ENCODE peak calls at places on chromosomes 6 and 20, in five cellular contexts. K is K562, L is HepG2, B is GM12878, R is A549. S is an unnamed sample.

GRCh38 chr20:10094566-10095173 is 59.9 kb downstream of the ANKEF1 start:
- DNase-seq in K (no peak), L (no peak), B (no peak), R (no peak), S (no peak)

GRCh38 chr20:40323411-40323810 is 365.6 kb downstream of the MAFB start:
- DNase-seq in K (no peak), L (no peak), B (no peak), R (no peak), S (no peak)

GRCh38 chr6:162532283-162533008 is 195.1 kb downstream of the PRKN start:
- DNase-seq in K (no peak), L (no peak), B (no peak), R (no peak), S (peak)

GRCh38 chr6:110681543-110682459 is 133.5 kb downstream of the CDK19 start:
- DNase-seq in K (no peak), L (peak), B (no peak), R (no peak), S (no peak)

GRCh38 chr6:167996424-167997199 is 859 bp upstream of the KIF25 start:
- DNase-seq in K (no peak), L (no peak), B (no peak), R (no peak), S (peak)

GRCh38 chr6:63663147-63663877 is 27.7 kb downstream of the PHF3 start:
- DNase-seq in K (no peak), L (no peak), B (no peak), R (no peak), S (no peak)

GRCh38 chr20:61571221-61571620 is 319.2 kb downstream of the CDH4 start:
- DNase-seq in K (no peak), L (no peak), B (no peak), R (no peak), S (no peak)

GRCh38 chr20:52201395-52201794 is 9.8 kb upstream of the ZFP64 start:
- DNase-seq in K (no peak), L (no peak), B (no peak), R (no peak), S (no peak)

GRCh38 chr6:37611516-37611915 is 86.2 kb downstream of the MDGA1 start:
- DNase-seq in K (no peak), L (no peak), B (no peak), R (no peak), S (no peak)

GRCh38 chr20:32980131-32980941 is 23.9 kb downstream of the SUN5 start:
- DNase-seq in K (no peak), L (peak), B (no peak), R (no peak), S (no peak)

GRCh38 chr20:49566401-49566800 is 1.5 kb downstream of the PTGIS start:
- DNase-seq in K (no peak), L (no peak), B (no peak), R (no peak), S (no peak)

GRCh38 chr6:146543940-146544661 is 468 bp downstream of the RAB32 start:
- DNase-seq in K (peak), L (peak), B (no peak), R (peak), S (no peak)

GRCh38 chr20:35871311-35871771 is 83.0 kb downstream of the SCAND1 start:
- DNase-seq in K (no peak), L (no peak), B (no peak), R (no peak), S (peak)

GRCh38 chr6:169048185-169048584 is 205.5 kb downstream of the THBS2 start:
- DNase-seq in K (no peak), L (no peak), B (no peak), R (no peak), S (no peak)

GRCh38 chr6:102485480-102485879 is 1092.0 kb downstream of the GRIK2 start:
- DNase-seq in K (no peak), L (no peak), B (no peak), R (no peak), S (no peak)

GRCh38 chr6:83536034-83536646 is 23.8 kb downstream of the PRSS35 start:
- DNase-seq in K (peak), L (peak), B (peak), R (peak), S (no peak)

GRCh38 chr20:48463916-48464315 is 363.9 kb downstream of the PREX1 start:
- DNase-seq in K (no peak), L (no peak), B (no peak), R (no peak), S (no peak)

GRCh38 chr6:118770112-118770788 is 118.9 kb upstream of the CEP85L start:
- DNase-seq in K (no peak), L (no peak), B (no peak), R (no peak), S (peak)

GRCh38 chr6:7146079-7146828 is 38.5 kb downstream of the RREB1 start:
- DNase-seq in K (no peak), L (peak), B (no peak), R (no peak), S (no peak)

GRCh38 chr20:6533321-6533720 is 234.2 kb upstream of the BMP2 start:
- DNase-seq in K (no peak), L (no peak), B (no peak), R (no peak), S (no peak)

GRCh38 chr6:37781788-37782187 is 37.7 kb upstream of the ZFAND3 start:
- DNase-seq in K (no peak), L (no peak), B (no peak), R (no peak), S (no peak)

GRCh38 chr6:12288844-12289654 is 1.1 kb upstream of the EDN1 start:
- DNase-seq in K (peak), L (peak), B (peak), R (peak), S (peak)

GRCh38 chr20:21714297-21715192 is 9.1 kb downstream of the PAX1 start:
- DNase-seq in K (no peak), L (no peak), B (no peak), R (no peak), S (no peak)

GRCh38 chr6:134437376-134437775 is 119.5 kb upstream of the SGK1 start:
- DNase-seq in K (peak), L (no peak), B (peak), R (peak), S (no peak)

GRCh38 chr6:149213829-149214228 is 103.7 kb upstream of the TAB2 start:
- DNase-seq in K (no peak), L (no peak), B (no peak), R (no peak), S (no peak)

GRCh38 chr6:27031302-27031701 is 216.2 kb upstream of the PRSS16 start:
- DNase-seq in K (no peak), L (no peak), B (no peak), R (no peak), S (no peak)

GRCh38 chr6:105488521-105489212 is 85.8 kb upstream of the PREP start:
- DNase-seq in K (no peak), L (no peak), B (no peak), R (no peak), S (no peak)

GRCh38 chr6:122838060-122838780 is 49.2 kb downstream of the SMPDL3A start:
- DNase-seq in K (no peak), L (peak), B (no peak), R (peak), S (peak)

GRCh38 chr6:44386929-44387345 is 569 bp upstream of the CDC5L start:
- DNase-seq in K (peak), L (no peak), B (no peak), R (peak), S (peak)

GRCh38 chr6:7176208-7176607 is 68.4 kb downstream of the RREB1 start:
- DNase-seq in K (no peak), L (no peak), B (no peak), R (no peak), S (peak)

GRCh38 chr6:158322724-158323560 is 10.7 kb downstream of the TULP4 start:
- DNase-seq in K (peak), L (peak), B (peak), R (peak), S (no peak)

GRCh38 chr6:135451617-135452190 is 45.8 kb downstream of the AHI1 start:
- DNase-seq in K (peak), L (peak), B (no peak), R (no peak), S (peak)

GRCh38 chr20:11098888-11099287 is 425.1 kb upstream of the JAG1 start:
- DNase-seq in K (no peak), L (no peak), B (no peak), R (no peak), S (no peak)

GRCh38 chr6:111648100-111648499 is 42.4 kb upstream of the TRAF3IP2 start:
- DNase-seq in K (no peak), L (no peak), B (no peak), R (no peak), S (no peak)

GRCh38 chr6:148565931-148566663 is 180.7 kb upstream of the UST start:
- DNase-seq in K (no peak), L (no peak), B (no peak), R (no peak), S (no peak)

GRCh38 chr20:37528442-37529213 is 952 bp upstream of the BLCAP start:
- DNase-seq in K (no peak), L (no peak), B (no peak), R (no peak), S (no peak)

GRCh38 chr20:23587631-23588030 is 18.1 kb downstream of the CST9 start:
- DNase-seq in K (no peak), L (no peak), B (no peak), R (no peak), S (no peak)

GRCh38 chr6:42569102-42570028 is 5.5 kb downstream of the UBR2 start:
- DNase-seq in K (peak), L (no peak), B (no peak), R (no peak), S (no peak)

DNA sequence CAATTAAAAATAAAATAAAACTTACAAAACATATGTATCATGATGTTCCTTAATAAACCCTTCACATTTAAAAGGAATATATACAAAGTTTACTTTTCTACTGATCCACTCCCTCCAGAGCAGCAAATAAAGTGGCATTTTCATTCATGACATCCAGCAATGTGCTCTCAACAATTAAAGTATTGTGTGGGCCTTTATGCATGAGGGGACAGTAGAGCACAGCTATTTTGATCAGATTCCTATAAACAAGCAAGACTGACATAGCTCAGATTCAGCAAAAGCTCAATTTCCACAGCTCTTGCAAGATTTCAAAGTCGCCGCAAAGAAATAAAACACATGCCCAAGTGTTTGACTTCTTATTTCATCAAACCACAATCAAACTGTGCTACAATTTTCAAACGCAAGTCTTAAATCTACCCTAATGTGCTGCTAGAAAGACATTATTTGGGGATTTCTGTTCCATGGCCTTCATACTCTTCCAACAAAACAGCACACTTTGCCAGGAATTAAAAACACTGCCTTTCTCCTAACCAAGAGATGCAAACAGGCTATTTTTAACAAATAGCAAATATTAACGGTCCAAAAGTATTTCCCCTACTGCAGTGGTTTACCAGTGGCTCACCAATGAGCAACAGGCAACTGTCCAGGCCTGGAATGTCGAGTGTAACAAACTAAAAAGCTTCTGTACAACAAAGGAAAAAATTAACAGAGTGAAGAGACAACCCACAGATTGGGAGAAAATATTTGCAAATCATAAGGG is 52.3 kb downstream of the MBOAT1 start:
- DNase-seq in K (no peak), L (no peak), B (no peak), R (no peak), S (no peak)
- TF ChIP-seq RFX5 in K (no peak), L (no peak), B (no peak), R (no peak), S (no peak)

GRCh38 chr20:38624084-38624483 is 22.5 kb downstream of the ARHGAP40 start:
- DNase-seq in K (no peak), L (no peak), B (no peak), R (no peak), S (no peak)
- TF ChIP-seq REST in K (no peak), L (no peak), B (no peak), R (no peak), S (no peak)

GRCh38 chr6:115539531-115539930 is 521.2 kb downstream of the FRK start:
- DNase-seq in K (no peak), L (no peak), B (no peak), R (no peak), S (peak)

GRCh38 chr6:115545410-115545986 is 515.2 kb downstream of the FRK start:
- DNase-seq in K (no peak), L (peak), B (no peak), R (peak), S (no peak)

GRCh38 chr6:115540077-115540869 is 520.4 kb downstream of the FRK start:
- DNase-seq in K (no peak), L (no peak), B (no peak), R (no peak), S (no peak)

GRCh38 chr6:115544765-115545409 is 515.8 kb downstream of the FRK start:
- DNase-seq in K (no peak), L (no peak), B (no peak), R (no peak), S (no peak)
- TF ChIP-seq RFX5 in K (no peak), L (no peak), B (no peak), R (no peak), S (no peak)

GRCh38 chr6:25088513-25088912 is 152.8 kb upstream of the RIPOR2 start:
- DNase-seq in K (no peak), L (no peak), B (no peak), R (no peak), S (no peak)

GRCh38 chr6:25084508-25084833 is 148.7 kb upstream of the RIPOR2 start:
- DNase-seq in K (no peak), L (no peak), B (no peak), R (no peak), S (no peak)

GRCh38 chr6:25086500-25087091 is 150.8 kb upstream of the RIPOR2 start:
- DNase-seq in K (no peak), L (no peak), B (no peak), R (no peak), S (no peak)

GRCh38 chr6:25083784-25084507 is 148.2 kb upstream of the RIPOR2 start:
- DNase-seq in K (no peak), L (peak), B (no peak), R (no peak), S (no peak)

GRCh38 chr6:25085761-25086160 is 150.0 kb upstream of the RIPOR2 start:
- DNase-seq in K (no peak), L (no peak), B (no peak), R (no peak), S (no peak)
- TF ChIP-seq REST in K (no peak), L (no peak), B (no peak), R (no peak), S (no peak)

DNA sequence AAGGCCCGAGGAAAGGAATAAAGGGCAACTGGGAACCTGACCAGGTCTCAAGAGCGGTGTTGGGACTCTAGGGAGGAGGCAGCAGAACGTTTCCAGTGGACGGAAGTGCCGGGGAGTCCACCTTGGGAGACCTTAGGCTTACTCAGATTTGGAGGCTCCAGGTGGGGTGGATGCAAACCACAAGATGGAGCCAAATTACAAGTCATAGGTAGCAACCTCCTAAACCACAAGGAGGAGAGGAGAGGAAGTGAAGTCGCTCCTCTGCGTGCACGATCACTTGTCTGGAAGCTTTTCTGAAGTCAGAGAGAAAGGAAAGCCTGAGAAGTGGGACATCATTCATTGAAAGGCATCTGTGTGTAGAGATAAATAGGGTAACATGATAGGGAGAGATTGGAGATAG is 9.3 kb downstream of the HLA-DOA start:
- DNase-seq in K (no peak), L (peak), B (no peak), R (no peak), S (no peak)
- TF ChIP-seq RFX5 in K (no peak), L (no peak), B (no peak), R (no peak), S (no peak)

DNA sequence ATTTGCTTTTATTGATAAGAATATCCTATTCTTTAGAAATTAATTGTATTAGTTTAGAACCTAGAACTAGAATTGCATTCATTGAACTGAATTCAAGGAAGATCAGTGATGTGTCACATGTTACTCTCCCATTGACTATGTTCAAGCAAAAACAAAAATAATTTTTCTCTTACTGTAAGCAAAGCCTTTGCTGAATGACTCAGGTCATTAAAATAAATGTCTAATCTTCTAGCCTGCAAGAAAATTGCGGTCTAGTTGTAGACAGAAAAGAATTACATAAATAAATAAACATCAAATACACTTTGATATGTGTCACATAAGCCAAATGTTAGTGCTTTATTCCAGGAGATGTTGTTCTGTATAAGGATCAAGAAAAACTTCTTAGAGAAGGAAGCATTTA is 387.9 kb downstream of the ADGRB3 start:
- DNase-seq in K (no peak), L (no peak), B (no peak), R (no peak), S (no peak)
- TF ChIP-seq REST in K (no peak), L (no peak), B (no peak), R (no peak), S (no peak)

GRCh38 chr6:127518710-127519468 is at the start of gene MTCL3:
- DNase-seq in K (no peak), L (no peak), B (no peak), R (peak), S (peak)

GRCh38 chr6:127519469-127519785 is 292 bp upstream of the MTCL3 start:
- DNase-seq in K (no peak), L (no peak), B (no peak), R (no peak), S (no peak)

GRCh38 chr6:127517698-127518097 is 1.4 kb downstream of the MTCL3 start:
- DNase-seq in K (no peak), L (no peak), B (no peak), R (no peak), S (no peak)

GRCh38 chr6:127518212-127518709 is 874 bp downstream of the MTCL3 start:
- DNase-seq in K (no peak), L (no peak), B (no peak), R (peak), S (peak)

DNA sequence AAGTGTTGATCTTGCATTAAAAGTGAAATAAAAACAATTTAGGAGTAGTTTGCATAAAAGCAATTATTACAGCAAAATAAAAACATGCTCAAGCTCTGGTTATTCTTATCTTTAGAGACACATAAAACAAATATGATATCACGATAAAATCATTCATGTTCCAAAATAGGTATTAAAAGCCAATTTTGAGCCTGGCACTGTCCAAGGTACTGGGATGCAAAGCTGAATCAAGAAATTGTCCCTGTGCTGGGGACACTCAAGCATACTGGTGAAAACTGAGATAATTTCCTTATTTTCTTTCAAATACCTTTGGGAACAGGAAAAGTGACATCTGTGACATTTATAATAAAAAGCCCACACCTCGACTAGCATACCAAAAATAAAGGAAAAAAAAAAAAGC is 926 bp upstream of the MTCL3 start:
- DNase-seq in K (no peak), L (no peak), B (no peak), R (no peak), S (no peak)
- TF ChIP-seq RFX5 in K (no peak), L (no peak), B (no peak), R (no peak), S (no peak)

DNA sequence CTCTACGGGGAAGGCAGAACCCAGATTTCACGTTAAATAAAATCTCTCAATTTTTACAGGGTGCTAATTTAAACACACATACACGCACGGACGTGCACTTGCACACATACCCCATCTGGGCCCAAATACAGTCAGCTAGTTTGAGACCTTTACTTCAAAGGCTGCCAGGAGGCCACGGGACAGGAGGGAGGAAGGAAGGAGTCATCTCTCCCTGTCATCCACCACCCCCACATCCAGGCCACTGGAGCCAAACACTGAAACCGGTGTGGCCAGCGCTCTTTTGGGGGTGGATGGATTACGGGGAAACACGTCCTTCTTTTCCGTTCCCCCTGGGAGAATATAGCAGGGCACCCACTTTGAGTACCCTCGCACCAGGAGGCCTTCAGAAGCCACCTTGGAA is 60.1 kb downstream of the ZNF831 start:
- DNase-seq in K (no peak), L (no peak), B (no peak), R (no peak), S (no peak)
- TF ChIP-seq REST in K (no peak), L (no peak), B (no peak), R (no peak), S (no peak)

DNA sequence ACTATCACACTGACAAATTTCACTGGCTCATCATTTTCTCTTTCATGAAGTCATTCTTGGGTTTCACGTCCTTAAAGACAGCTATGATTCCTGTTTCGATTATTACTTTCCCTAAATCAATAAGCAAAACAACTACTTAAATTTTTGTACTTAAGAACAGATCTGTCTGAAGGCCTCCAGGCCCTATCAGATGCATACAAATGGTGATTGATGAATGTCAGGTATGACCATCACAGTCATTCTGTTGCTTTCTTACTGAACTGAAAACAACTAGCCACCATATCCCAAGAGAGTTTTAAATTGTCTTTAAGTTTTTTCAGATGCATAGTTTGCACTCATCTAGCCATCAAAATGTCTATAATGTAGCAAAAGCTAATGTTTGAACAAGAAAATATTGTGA is 20.9 kb upstream of the HTR1E start:
- DNase-seq in K (no peak), L (no peak), B (no peak), R (no peak), S (no peak)
- TF ChIP-seq RFX5 in K (no peak), L (no peak), B (no peak), R (no peak), S (no peak)

GRCh38 chr6:4776967-4777925 is 1.0 kb downstream of the CDYL start:
- DNase-seq in K (peak), L (no peak), B (no peak), R (no peak), S (no peak)
- TF ChIP-seq REST in K (no peak), L (no peak), B (no peak), R (no peak), S (no peak)